ENCODE peak calls at places on chromosomes 4 and X, in four cellular contexts. D, F, T and P are unnamed samples.

GRCh38 chr4:165415910-165416309 is 37.1 kb downstream of the CPE start:
- DNase-seq in D (no peak), F (peak; percentile 16), T (no peak), P (no peak)

GRCh38 chrX:28843817-28844216 is 256.6 kb downstream of the IL1RAPL1 start:
- DNase-seq in D (no peak), T (no peak), F (no peak), P (no peak)

GRCh38 chr4:144903953-144904711 is 193.9 kb downstream of the ANAPC10 start:
- DNase-seq in T (no peak), F (no peak), D (no peak), P (no peak)

GRCh38 chrX:40866878-40867277 is 131.5 kb upstream of the MED14 start:
- DNase-seq in T (no peak), D (no peak), F (no peak), P (no peak)

GRCh38 chrX:39513836-39514235 is 583.9 kb downstream of the BCOR start:
- DNase-seq in D (no peak), F (no peak), T (no peak), P (no peak)

GRCh38 chr4:86683983-86684382 is 89.9 kb downstream of the PTPN13 start:
- DNase-seq in T (no peak), F (no peak), D (no peak), P (no peak)

GRCh38 chr4:118774989-118775388 is 60.9 kb downstream of the SEC24D start:
- DNase-seq in T (no peak), F (no peak), D (no peak), P (no peak)

GRCh38 chr4:92232566-92232965 is 71.2 kb upstream of the GRID2 start:
- DNase-seq in D (no peak), T (no peak), F (no peak), P (no peak)

GRCh38 chrX:44223150-44223549 is 120.3 kb downstream of the EFHC2 start:
- DNase-seq in T (no peak), F (no peak), D (no peak), P (no peak)

GRCh38 chrX:72545990-72546389 is 26.7 kb downstream of the HDAC8 start:
- DNase-seq in F (no peak), T (no peak), D (no peak), P (no peak)

GRCh38 chrX:154505726-154506125 is 10.3 kb downstream of the FAM3A start:
- DNase-seq in F (no peak), D (no peak), T (no peak), P (no peak)

GRCh38 chrX:45747905-45748304 is 547.2 kb upstream of the DIPK2B start:
- DNase-seq in D (no peak), F (no peak), T (no peak), P (no peak)

GRCh38 chr4:125317526-125317880 is 2.7 kb downstream of the FAT4 start:
- DNase-seq in F (peak; percentile 75), T (peak; percentile 66), D (peak; percentile 63), P (no peak)
- TF ChIP-seq CTCF in F (peak; percentile 65), T (peak; percentile 33), D (peak; percentile 20), P (no peak)

GRCh38 chr4:3511187-3511586 is 21.0 kb downstream of the LRPAP1 start:
- DNase-seq in F (no peak), T (no peak), D (no peak), P (no peak)

GRCh38 chr4:3510481-3510880 is 21.7 kb downstream of the LRPAP1 start:
- DNase-seq in T (no peak), F (no peak), D (no peak), P (no peak)

GRCh38 chr4:3512279-3512678 is 19.9 kb downstream of the LRPAP1 start:
- DNase-seq in F (no peak), T (peak; percentile 75), D (peak; percentile 46), P (no peak)

GRCh38 chr4:3505231-3505630 is 27.0 kb downstream of the LRPAP1 start:
- DNase-seq in T (no peak), D (no peak), F (no peak), P (no peak)

GRCh38 chr4:3508542-3508941 is 23.7 kb downstream of the LRPAP1 start:
- DNase-seq in D (no peak), F (no peak), T (no peak), P (no peak)
- H3K36me3 ChIP-seq in D (peaks cover 10% of the 10 kb centered on the region), F (peaks cover 3% of the 10 kb centered on the region), T (peaks cover 2% of the 10 kb centered on the region), P (peaks cover 29% of the 10 kb centered on the region)

GRCh38 chr4:36325499-36325898 is 44.1 kb downstream of the DTHD1 start:
- DNase-seq in D (no peak), F (no peak), T (no peak), P (no peak)

GRCh38 chr4:36325916-36326315 is 44.5 kb downstream of the DTHD1 start:
- DNase-seq in F (no peak), T (no peak), D (no peak), P (no peak)

GRCh38 chr4:36323801-36324419 is 42.5 kb downstream of the DTHD1 start:
- DNase-seq in T (no peak), F (no peak), D (no peak), P (no peak)

GRCh38 chr4:36326610-36327009 is 45.2 kb downstream of the DTHD1 start:
- DNase-seq in T (no peak), D (no peak), F (no peak), P (no peak)

GRCh38 chr4:36324808-36325207 is 43.4 kb downstream of the DTHD1 start:
- DNase-seq in D (no peak), F (no peak), T (no peak), P (no peak)
- H3K27ac ChIP-seq in D (no peak overlapping the region), F (no peak overlapping the region), T (no peak overlapping the region), P (no peak overlapping the region)

GRCh38 chrX:12961191-12961718 is 13.7 kb upstream of the TMSB4X start:
- DNase-seq in F (no peak), D (no peak), T (no peak), P (no peak)
- TF ChIP-seq CTCF in F (no peak), D (no peak), T (no peak), P (no peak)